ENCODE peak calls at places on chromosomes 12 and 14, in seven cellular contexts. E is K562, Y is tibial nerve, C is stomach, O is ovary, T is A549, X is HepG2. Z is an unnamed sample.

GRCh38 chr14:100712490-100712889 is 14.2 kb upstream of the DLK1 start:
- DNase-seq in E (no peak), Y (no peak), C (peak; percentile 39), O (peak; percentile 37), T (no peak), X (no peak), Z (no peak)

GRCh38 chr12:93622485-93622884 is 50.0 kb downstream of the SOCS2 start:
- DNase-seq in E (no peak), Y (no peak), C (no peak), O (no peak), T (no peak), X (no peak), Z (no peak)

GRCh38 chr12:12723681-12724420 is 6.7 kb downstream of the CDKN1B start:
- DNase-seq in E (peak; percentile 47), Y (peak; percentile 36), C (peak; percentile 44), O (peak; percentile 48), T (peak; percentile 33), X (no peak), Z (peak; percentile 92)

GRCh38 chr12:117874842-117875434 is 93.9 kb downstream of the KSR2 start:
- DNase-seq in E (peak; percentile 73), Y (peak; percentile 66), C (peak; percentile 74), O (peak; percentile 35), T (peak; percentile 73), X (peak; percentile 45), Z (peak; percentile 61)

GRCh38 chr12:13425766-13426165 is 229.2 kb downstream of the EMP1 start:
- DNase-seq in E (no peak), Y (no peak), C (no peak), O (no peak), T (peak; percentile 19), X (no peak), Z (no peak)

GRCh38 chr14:65230287-65230728 is 128.0 kb upstream of the MAX start:
- DNase-seq in E (peak; percentile 48), Y (peak; percentile 47), C (peak; percentile 83), O (peak; percentile 18), T (peak; percentile 37), X (peak; percentile 96), Z (peak; percentile 82)

GRCh38 chr14:99224116-99224910 is 47.7 kb downstream of the BCL11B start:
- DNase-seq in E (peak; percentile 8), Y (no peak), C (no peak), O (no peak), T (peak; percentile 12), X (no peak), Z (no peak)

GRCh38 chr14:55274760-55275159 is 3.5 kb downstream of the FBXO34 start:
- DNase-seq in E (peak; percentile 24), Y (no peak), C (no peak), O (no peak), T (no peak), X (no peak), Z (no peak)

GRCh38 chr12:6961278-6961694 is 9.2 kb downstream of the PHB2 start:
- DNase-seq in E (peak; percentile 70), Y (no peak), C (peak; percentile 76), O (peak; percentile 69), T (no peak), X (no peak), Z (peak; percentile 91)
- H3K4me1 ChIP-seq in E (peaks cover 44% of the 10 kb centered on the region), Y (peaks cover 67% of the 10 kb centered on the region), C (peaks cover 60% of the 10 kb centered on the region), O (peaks cover 8% of the 10 kb centered on the region), T (peaks cover 37% of the 10 kb centered on the region), X (peaks cover 39% of the 10 kb centered on the region), Z (peaks cover 70% of the 10 kb centered on the region)

GRCh38 chr14:51395361-51395849 is 155.4 kb downstream of the TMX1 start:
- DNase-seq in E (no peak), Y (peak; percentile 38), C (no peak), O (peak; percentile 50), T (peak; percentile 22), X (no peak), Z (no peak)
- TF ChIP-seq EP300 in E (no peak), Y (peak; percentile 39), C (no peak), O (no peak), T (no peak), X (no peak), Z (no peak)

GRCh38 chr14:69044965-69045555 is 66.0 kb upstream of the ACTN1 start:
- DNase-seq in E (no peak), Y (no peak), C (no peak), O (peak; percentile 66), T (no peak), X (no peak), Z (no peak)

GRCh38 chr14:69045857-69046351 is 66.8 kb upstream of the ACTN1 start:
- DNase-seq in E (no peak), Y (no peak), C (no peak), O (peak; percentile 39), T (no peak), X (no peak), Z (peak; percentile 61)

GRCh38 chr14:69046468-69046867 is 67.4 kb upstream of the ACTN1 start:
- DNase-seq in E (no peak), Y (peak; percentile 55), C (peak; percentile 54), O (peak; percentile 37), T (no peak), X (no peak), Z (no peak)

GRCh38 chr14:69048456-69048855 is 69.4 kb upstream of the ACTN1 start:
- DNase-seq in E (peak; percentile 8), Y (no peak), C (peak; percentile 72), O (no peak), T (no peak), X (no peak), Z (peak; percentile 63)

GRCh38 chr14:69047255-69047654 is 68.2 kb upstream of the ACTN1 start:
- DNase-seq in E (no peak), Y (no peak), C (no peak), O (no peak), T (no peak), X (no peak), Z (no peak)
- H3K4me1 ChIP-seq in E (no peaks in the 10 kb centered on the region), Y (peaks cover 98% of the 10 kb centered on the region), C (peaks cover 61% of the 10 kb centered on the region), O (peaks cover 48% of the 10 kb centered on the region), T (peaks cover 26% of the 10 kb centered on the region), X (peaks cover 39% of the 10 kb centered on the region), Z (peaks cover 98% of the 10 kb centered on the region)

GRCh38 chr14:27123162-27123561 is 525.3 kb upstream of the NOVA1 start:
- DNase-seq in E (no peak), Y (no peak), C (no peak), O (no peak), T (no peak), X (no peak), Z (no peak)
- TF ChIP-seq EP300 in E (no peak), Y (no peak), C (no peak), O (no peak), T (no peak), X (no peak), Z (no peak)

Z was measured in upper lobe of left lung.